ENCODE peak calls at places on chromosomes 13 and 19, in five cellular contexts. I, E, M, Z and K are unnamed samples.

GRCh38 chr19:7533925-7534480 is 1.5 kb upstream of the PNPLA6 start:
- DNase-seq in M (peak), I (peak), E (peak), Z (peak), K (peak)

GRCh38 chr19:41604831-41605230 is 22.0 kb downstream of the CEACAM4 start:
- DNase-seq in M (no peak), E (no peak), Z (no peak), I (no peak), K (no peak)

GRCh38 chr19:23118400-23118799 is 1.6 kb downstream of the ZNF730 start:
- DNase-seq in I (no peak), M (no peak), E (no peak), Z (no peak), K (no peak)

GRCh38 chr19:1248454-1249297 is at the start of gene MIDN:
- DNase-seq in E (peak), M (peak), I (peak), Z (peak), K (peak)

GRCh38 chr13:114021464-114022308 is 47.8 kb upstream of the C13orf46 start:
- DNase-seq in I (no peak), E (no peak), M (no peak), Z (no peak), K (no peak)

GRCh38 chr13:95304446-95304845 is 3.2 kb upstream of the ABCC4 start:
- DNase-seq in I (no peak), Z (no peak), E (no peak), M (no peak), K (no peak)

GRCh38 chr13:27599845-27600553 is 20.3 kb downstream of the LNX2 start:
- DNase-seq in M (no peak), E (peak), Z (no peak), I (no peak), K (peak)

GRCh38 chr13:67101730-67102467 is 128.2 kb downstream of the PCDH9 start:
- DNase-seq in M (no peak), E (no peak), I (no peak), Z (no peak), K (no peak)

GRCh38 chr19:1616396-1616795 is 11.1 kb upstream of the UQCR11 start:
- DNase-seq in E (peak), Z (no peak), M (no peak), I (no peak), K (peak)

GRCh38 chr19:45994456-45994988 is 745 bp upstream of the CCDC61 start:
- DNase-seq in M (no peak), E (no peak), Z (no peak), I (no peak), K (peak)

GRCh38 chr13:61078976-61079770 is 336.5 kb downstream of the PCDH20 start:
- DNase-seq in Z (no peak), M (no peak), I (no peak), E (no peak), K (no peak)

GRCh38 chr19:31943305-31943704 is 402.1 kb upstream of the ZNF507 start:
- DNase-seq in Z (no peak), I (no peak), M (no peak), E (no peak), K (no peak)

GRCh38 chr19:39411006-39411831 is 1.2 kb upstream of the PLEKHG2 start:
- DNase-seq in E (peak), M (no peak), I (peak), Z (peak), K (peak)

GRCh38 chr13:34076943-34077703 is 259.2 kb downstream of the RFC3 start:
- DNase-seq in Z (no peak), E (no peak), M (no peak), I (no peak), K (peak)

GRCh38 chr13:60397693-60398437 is 845 bp downstream of the TDRD3 start:
- DNase-seq in Z (peak), I (peak), E (peak), M (peak), K (peak)

GRCh38 chr13:23436680-23437079 is 3.2 kb upstream of the SACS start:
- DNase-seq in M (no peak), E (no peak), Z (no peak), I (no peak), K (peak)

GRCh38 chr13:96710166-96710866 is 284.0 kb downstream of the OXGR1 start:
- DNase-seq in I (no peak), E (no peak), Z (no peak), M (no peak), K (no peak)

GRCh38 chr19:10230904-10231623 is at the start of gene S1PR2:
- DNase-seq in Z (peak), M (peak), I (peak), E (peak), K (peak)

GRCh38 chr13:39577833-39578232 is 25.2 kb downstream of the LHFPL6 start:
- DNase-seq in I (no peak), Z (no peak), E (no peak), M (no peak), K (no peak)

GRCh38 chr19:40398417-40399056 is 8.6 kb upstream of the HIPK4 start:
- DNase-seq in Z (peak), M (no peak), I (no peak), E (peak), K (no peak)

GRCh38 chr19:39083983-39084731 is at the start of gene ACP7:
- DNase-seq in I (no peak), M (no peak), Z (no peak), E (no peak), K (no peak)

GRCh38 chr19:40717880-40718773 is 1.2 kb downstream of the ITPKC start:
- DNase-seq in M (no peak), I (no peak), Z (peak), E (no peak), K (peak)

GRCh38 chr19:35352448-35353304 is 5.0 kb downstream of the FFAR1 start:
- DNase-seq in E (peak), Z (peak), M (peak), I (peak), K (peak)

GRCh38 chr19:10858204-10858828 is 10.1 kb downstream of the C19orf38 start:
- DNase-seq in I (peak), M (no peak), E (no peak), Z (no peak), K (no peak)

GRCh38 chr19:38974599-38975213 is 836 bp downstream of the FBXO17 start:
- DNase-seq in E (no peak), Z (no peak), M (no peak), I (no peak), K (no peak)

GRCh38 chr19:47445937-47446402 is 25.7 kb downstream of the SLC8A2 start:
- DNase-seq in Z (peak), I (peak), E (no peak), M (no peak), K (peak)

GRCh38 chr13:100544866-100545683 is 43.5 kb downstream of the GGACT start:
- DNase-seq in E (peak), M (no peak), Z (no peak), I (no peak), K (no peak)

GRCh38 chr19:17090501-17091074 is 15.0 kb downstream of the MYO9B start:
- DNase-seq in I (peak), E (no peak), M (no peak), Z (no peak), K (peak)

GRCh38 chr19:16375936-16376185 is 51.2 kb downstream of the KLF2 start:
- DNase-seq in Z (no peak), E (no peak), I (no peak), M (no peak), K (no peak)

GRCh38 chr19:5186293-5187050 is 154.1 kb downstream of the PTPRS start:
- DNase-seq in I (no peak), E (no peak), Z (no peak), M (no peak), K (peak)

GRCh38 chr19:5993516-5994406 is 15.8 kb upstream of the RANBP3 start:
- DNase-seq in I (no peak), M (no peak), E (no peak), Z (no peak), K (peak)

GRCh38 chr13:47066261-47066660 is 169.4 kb upstream of the HTR2A start:
- DNase-seq in E (no peak), M (no peak), I (no peak), Z (no peak), K (peak)

GRCh38 chr13:101394597-101394996 is 21.7 kb downstream of the NALCN start:
- DNase-seq in Z (no peak), E (no peak), M (no peak), I (no peak), K (no peak)

GRCh38 chr13:28093871-28094270 is 6.5 kb downstream of the FLT3 start:
- DNase-seq in Z (no peak), E (no peak), M (no peak), I (peak), K (no peak)

GRCh38 chr13:51501592-51502205 is 48.9 kb upstream of the INTS6 start:
- DNase-seq in M (peak), E (no peak), I (peak), Z (no peak), K (peak)

GRCh38 chr13:68927387-68928026 is 1180.1 kb upstream of the ATXN8OS start:
- DNase-seq in M (no peak), I (peak), E (no peak), Z (no peak), K (no peak)